ENCODE peak calls at places on chromosomes 12 and 14, in four cellular contexts. One of them, this sample, is unnamed.

GRCh38 chr14:89351364-89351957 is 65.6 kb downstream of the FOXN3 start:
- DNase-seq in fibroblast of lung: peak
- DNase-seq in heart left ventricle: no peak
- DNase-seq in fibroblast of pulmonary artery: peak
- DNase-seq in this sample: no peak

GRCh38 chr12:20369164-20370000 is 1.0 kb downstream of the PDE3A start:
- DNase-seq in fibroblast of lung: peak
- DNase-seq in fibroblast of pulmonary artery: peak
- DNase-seq in heart left ventricle: peak
- DNase-seq in this sample: no peak

GRCh38 chr14:88870777-88871176 is 46.3 kb downstream of the TTC8 start:
- DNase-seq in fibroblast of lung: no peak
- DNase-seq in heart left ventricle: no peak
- DNase-seq in fibroblast of pulmonary artery: no peak
- DNase-seq in this sample: no peak

GRCh38 chr12:109448272-109448671 is 28.8 kb downstream of the KCTD10 start:
- DNase-seq in fibroblast of pulmonary artery: no peak
- DNase-seq in fibroblast of lung: no peak
- DNase-seq in heart left ventricle: no peak
- DNase-seq in this sample: no peak

GRCh38 chr14:20606190-20606901 is 15.2 kb upstream of the RNASE12 start:
- DNase-seq in fibroblast of pulmonary artery: peak
- DNase-seq in heart left ventricle: no peak
- DNase-seq in fibroblast of lung: no peak
- DNase-seq in this sample: no peak

GRCh38 chr14:103366741-103367140 is 18.5 kb upstream of the MARK3 start:
- DNase-seq in fibroblast of lung: no peak
- DNase-seq in fibroblast of pulmonary artery: no peak
- DNase-seq in heart left ventricle: no peak
- DNase-seq in this sample: no peak

GRCh38 chr12:83161451-83161850 is 474.7 kb downstream of the TMTC2 start:
- DNase-seq in fibroblast of pulmonary artery: no peak
- DNase-seq in heart left ventricle: no peak
- DNase-seq in fibroblast of lung: peak
- DNase-seq in this sample: no peak

GRCh38 chr12:40903040-40903439 is 210.8 kb downstream of the CNTN1 start:
- DNase-seq in fibroblast of lung: no peak
- DNase-seq in heart left ventricle: peak
- DNase-seq in fibroblast of pulmonary artery: no peak
- DNase-seq in this sample: no peak

GRCh38 chr12:48034835-48035805 is 30.8 kb upstream of the COL2A1 start:
- DNase-seq in fibroblast of pulmonary artery: no peak
- DNase-seq in fibroblast of lung: no peak
- DNase-seq in heart left ventricle: no peak
- DNase-seq in this sample: no peak

GRCh38 chr12:39990122-39991101 is 115.5 kb downstream of the SLC2A13 start:
- DNase-seq in fibroblast of pulmonary artery: peak
- DNase-seq in heart left ventricle: peak
- DNase-seq in fibroblast of lung: peak
- DNase-seq in this sample: peak

GRCh38 chr14:54187439-54187838 is 209.4 kb upstream of the CDKN3 start:
- DNase-seq in fibroblast of pulmonary artery: no peak
- DNase-seq in fibroblast of lung: no peak
- DNase-seq in heart left ventricle: no peak
- DNase-seq in this sample: no peak

GRCh38 chr12:114993202-114993601 is 309.2 kb upstream of the TBX3 start:
- DNase-seq in heart left ventricle: no peak
- DNase-seq in fibroblast of lung: no peak
- DNase-seq in fibroblast of pulmonary artery: no peak
- DNase-seq in this sample: no peak

GRCh38 chr12:131683266-131684014 is 27.4 kb upstream of the SFSWAP start:
- DNase-seq in heart left ventricle: no peak
- DNase-seq in fibroblast of pulmonary artery: no peak
- DNase-seq in fibroblast of lung: no peak
- DNase-seq in this sample: no peak

GRCh38 chr14:102342238-102342637 is 20.5 kb downstream of the CINP start:
- DNase-seq in fibroblast of pulmonary artery: no peak
- DNase-seq in heart left ventricle: no peak
- DNase-seq in fibroblast of lung: no peak
- DNase-seq in this sample: no peak

GRCh38 chr14:31465113-31465512 is 7.8 kb upstream of the DTD2 start:
- DNase-seq in fibroblast of lung: peak
- DNase-seq in fibroblast of pulmonary artery: peak
- DNase-seq in heart left ventricle: no peak
- DNase-seq in this sample: no peak

GRCh38 chr14:70186826-70187483 is 1.8 kb downstream of the SLC8A3 start:
- DNase-seq in heart left ventricle: no peak
- DNase-seq in fibroblast of lung: peak
- DNase-seq in fibroblast of pulmonary artery: no peak
- DNase-seq in this sample: no peak

GRCh38 chr12:49671051-49671765 is 36.0 kb downstream of the FMNL3 start:
- DNase-seq in fibroblast of lung: no peak
- DNase-seq in heart left ventricle: peak
- DNase-seq in fibroblast of pulmonary artery: no peak
- DNase-seq in this sample: no peak

GRCh38 chr12:50220357-50221061 is 53.3 kb upstream of the CERS5 start:
- DNase-seq in heart left ventricle: no peak
- DNase-seq in fibroblast of pulmonary artery: peak
- DNase-seq in fibroblast of lung: peak
- DNase-seq in this sample: no peak

GRCh38 chr12:23543767-23544166 is 405.7 kb downstream of the SOX5 start:
- DNase-seq in heart left ventricle: no peak
- DNase-seq in fibroblast of lung: no peak
- DNase-seq in fibroblast of pulmonary artery: no peak
- DNase-seq in this sample: no peak

GRCh38 chr14:67485501-67486095 is 2.9 kb downstream of the TMEM229B start:
- DNase-seq in heart left ventricle: no peak
- DNase-seq in fibroblast of pulmonary artery: peak
- DNase-seq in fibroblast of lung: peak
- DNase-seq in this sample: no peak

GRCh38 chr12:59131462-59131861 is 211.2 kb upstream of the LRIG3 start:
- DNase-seq in heart left ventricle: no peak
- DNase-seq in fibroblast of lung: no peak
- DNase-seq in fibroblast of pulmonary artery: no peak
- DNase-seq in this sample: no peak

GRCh38 chr14:92531151-92531873 is 17.7 kb downstream of the RIN3 start:
- DNase-seq in fibroblast of lung: no peak
- DNase-seq in fibroblast of pulmonary artery: no peak
- DNase-seq in heart left ventricle: no peak
- DNase-seq in this sample: no peak

GRCh38 chr12:102059343-102059742 is 2.4 kb downstream of the WASHC3 start:
- DNase-seq in fibroblast of lung: no peak
- DNase-seq in heart left ventricle: no peak
- DNase-seq in fibroblast of pulmonary artery: no peak
- DNase-seq in this sample: no peak

GRCh38 chr14:99246536-99247083 is 25.4 kb downstream of the BCL11B start:
- DNase-seq in fibroblast of pulmonary artery: no peak
- DNase-seq in fibroblast of lung: no peak
- DNase-seq in heart left ventricle: no peak
- DNase-seq in this sample: no peak

GRCh38 chr14:36768638-36769337 is 107.1 kb downstream of the PAX9 start:
- DNase-seq in heart left ventricle: no peak
- DNase-seq in fibroblast of lung: no peak
- DNase-seq in fibroblast of pulmonary artery: no peak
- DNase-seq in this sample: no peak

GRCh38 chr12:112900298-112901145 is 6.2 kb upstream of the OAS1 start:
- DNase-seq in heart left ventricle: no peak
- DNase-seq in fibroblast of lung: peak
- DNase-seq in fibroblast of pulmonary artery: peak
- DNase-seq in this sample: no peak

GRCh38 chr14:88668448-88669116 is 105.7 kb downstream of the ZC3H14 start:
- DNase-seq in fibroblast of pulmonary artery: no peak
- DNase-seq in heart left ventricle: no peak
- DNase-seq in fibroblast of lung: no peak
- DNase-seq in this sample: no peak

GRCh38 chr12:99453831-99454538 is 193.6 kb upstream of the GARIN6 start:
- DNase-seq in fibroblast of pulmonary artery: no peak
- DNase-seq in fibroblast of lung: peak
- DNase-seq in heart left ventricle: no peak
- DNase-seq in this sample: no peak

GRCh38 chr14:91402278-91403068 is 15.1 kb downstream of the CCDC88C start:
- DNase-seq in heart left ventricle: no peak
- DNase-seq in fibroblast of pulmonary artery: peak
- DNase-seq in fibroblast of lung: no peak
- DNase-seq in this sample: no peak

GRCh38 chr14:24297190-24297964 is 2.2 kb downstream of the DHRS1 start:
- DNase-seq in fibroblast of pulmonary artery: no peak
- DNase-seq in fibroblast of lung: no peak
- DNase-seq in heart left ventricle: no peak
- DNase-seq in this sample: no peak

GRCh38 chr12:75954076-75954475 is 77.5 kb downstream of the PHLDA1 start:
- DNase-seq in fibroblast of lung: peak
- DNase-seq in fibroblast of pulmonary artery: peak
- DNase-seq in heart left ventricle: no peak
- DNase-seq in this sample: peak

GRCh38 chr12:89299417-89299816 is 52.9 kb downstream of the DUSP6 start:
- DNase-seq in fibroblast of lung: no peak
- DNase-seq in fibroblast of pulmonary artery: no peak
- DNase-seq in heart left ventricle: no peak
- DNase-seq in this sample: no peak

GRCh38 chr12:14284189-14284722 is 81.2 kb upstream of the ATF7IP start:
- DNase-seq in fibroblast of lung: no peak
- DNase-seq in heart left ventricle: peak
- DNase-seq in fibroblast of pulmonary artery: peak
- DNase-seq in this sample: no peak

GRCh38 chr12:57522887-57523705 is 472 bp downstream of the MBD6 start:
- DNase-seq in fibroblast of pulmonary artery: peak
- DNase-seq in fibroblast of lung: peak
- DNase-seq in heart left ventricle: peak
- DNase-seq in this sample: no peak

GRCh38 chr12:56160160-56160763 is 2.1 kb downstream of the MYL6 start:
- DNase-seq in fibroblast of lung: peak
- DNase-seq in fibroblast of pulmonary artery: peak
- DNase-seq in heart left ventricle: no peak
- DNase-seq in this sample: no peak

GRCh38 chr12:108833355-108833733 is 24.0 kb downstream of the SSH1 start:
- DNase-seq in fibroblast of pulmonary artery: peak
- DNase-seq in fibroblast of lung: peak
- DNase-seq in heart left ventricle: peak
- DNase-seq in this sample: peak

GRCh38 chr12:124774462-124775167 is 89.0 kb downstream of the SCARB1 start:
- DNase-seq in fibroblast of lung: peak
- DNase-seq in fibroblast of pulmonary artery: peak
- DNase-seq in heart left ventricle: no peak
- DNase-seq in this sample: peak
- H3K4me3 ChIP-seq in fibroblast of lung: peak
- H3K4me3 ChIP-seq in fibroblast of pulmonary artery: peak
- H3K4me3 ChIP-seq in heart left ventricle: peak
- H3K4me3 ChIP-seq in this sample: peak

GRCh38 chr12:29901585-29901984 is 117.8 kb upstream of the TMTC1 start:
- DNase-seq in heart left ventricle: no peak
- DNase-seq in fibroblast of lung: no peak
- DNase-seq in fibroblast of pulmonary artery: no peak
- DNase-seq in this sample: no peak
- TF ChIP-seq CTCF in heart left ventricle: peak
- TF ChIP-seq CTCF in fibroblast of lung: no peak
- TF ChIP-seq CTCF in fibroblast of pulmonary artery: peak
- TF ChIP-seq CTCF in this sample: no peak

DNA sequence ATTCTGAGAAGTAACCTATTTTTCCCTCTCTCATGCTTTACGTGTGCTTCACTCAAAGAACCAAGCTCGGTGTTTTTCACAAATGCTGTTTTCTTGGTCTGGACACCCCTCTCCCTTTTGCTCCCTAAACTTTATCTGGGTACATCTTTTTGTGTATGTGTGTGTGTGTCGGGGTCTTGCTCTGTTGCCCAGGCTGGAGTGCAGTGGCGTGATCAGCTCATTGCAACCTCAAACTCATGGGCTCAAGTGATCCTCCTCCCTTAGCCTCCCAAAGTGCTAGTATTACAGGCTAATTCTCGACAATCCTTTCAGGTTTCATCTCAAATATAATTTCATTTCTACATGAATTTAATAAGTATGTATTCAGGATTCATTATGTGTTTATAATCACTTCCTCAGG is 83.2 kb downstream of the PEBP1 start:
- DNase-seq in fibroblast of lung: no peak
- DNase-seq in fibroblast of pulmonary artery: no peak
- DNase-seq in heart left ventricle: no peak
- DNase-seq in this sample: no peak
- H3K4me3 ChIP-seq in fibroblast of lung: no peak
- H3K4me3 ChIP-seq in fibroblast of pulmonary artery: no peak
- H3K4me3 ChIP-seq in heart left ventricle: no peak
- H3K4me3 ChIP-seq in this sample: no peak

GRCh38 chr14:55938249-55938791 is 179.9 kb upstream of the PELI2 start:
- DNase-seq in heart left ventricle: peak
- DNase-seq in fibroblast of pulmonary artery: peak
- DNase-seq in fibroblast of lung: peak
- DNase-seq in this sample: peak

GRCh38 chr14:55944757-55945156 is 173.5 kb upstream of the PELI2 start:
- DNase-seq in fibroblast of pulmonary artery: no peak
- DNase-seq in fibroblast of lung: no peak
- DNase-seq in heart left ventricle: no peak
- DNase-seq in this sample: no peak

GRCh38 chr14:55948399-55948798 is 169.8 kb upstream of the PELI2 start:
- DNase-seq in fibroblast of lung: no peak
- DNase-seq in fibroblast of pulmonary artery: no peak
- DNase-seq in heart left ventricle: no peak
- DNase-seq in this sample: no peak

GRCh38 chr14:55942101-55942645 is 176.0 kb upstream of the PELI2 start:
- DNase-seq in fibroblast of pulmonary artery: no peak
- DNase-seq in fibroblast of lung: no peak
- DNase-seq in heart left ventricle: no peak
- DNase-seq in this sample: no peak

DNA sequence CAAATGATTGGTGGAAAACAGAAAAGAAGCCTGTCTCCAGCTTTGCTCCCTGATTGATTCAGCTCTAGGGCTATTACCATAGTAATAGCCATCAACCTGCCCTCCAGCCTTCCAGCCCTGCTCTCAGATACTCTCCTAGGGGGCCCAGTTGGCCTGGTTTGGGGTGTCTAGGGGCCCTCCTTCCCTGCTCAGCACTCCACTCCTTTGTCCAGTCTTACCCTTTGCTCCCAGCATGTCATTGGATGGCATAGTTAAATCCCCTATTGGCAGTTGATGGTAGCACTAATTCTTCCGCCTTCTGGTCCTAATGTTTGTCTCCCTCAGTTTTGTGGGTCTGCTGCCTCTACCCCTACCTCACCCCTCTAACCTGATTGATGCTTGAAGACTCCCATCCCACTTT is 175.4 kb upstream of the PELI2 start:
- DNase-seq in fibroblast of pulmonary artery: no peak
- DNase-seq in heart left ventricle: no peak
- DNase-seq in fibroblast of lung: no peak
- DNase-seq in this sample: no peak
- TF ChIP-seq CTCF in fibroblast of pulmonary artery: no peak
- TF ChIP-seq CTCF in heart left ventricle: no peak
- TF ChIP-seq CTCF in fibroblast of lung: no peak
- TF ChIP-seq CTCF in this sample: no peak

GRCh38 chr12:107318804-107319535 is 225.6 kb upstream of the CRY1 start:
- DNase-seq in fibroblast of pulmonary artery: peak
- DNase-seq in heart left ventricle: peak
- DNase-seq in fibroblast of lung: peak
- DNase-seq in this sample: no peak
- H3K4me3 ChIP-seq in fibroblast of pulmonary artery: peak
- H3K4me3 ChIP-seq in heart left ventricle: peak
- H3K4me3 ChIP-seq in fibroblast of lung: peak
- H3K4me3 ChIP-seq in this sample: peak

This sample was measured in retinal pigment epithelial cell.